ENCODE peak calls at places on chromosomes 4 and X, in ten cellular contexts. G is NCI-H748 treated with DMSO at 0.1 percent for 48 hours; K is RCC 7860; L is CD8-positive, alpha-beta T cell; M is H54; S is Calu3; X is pancreas; Q is fibroblast of pulmonary artery; Y is HT1080; B is immature natural killer cell. E is an unnamed sample.

GRCh38 chrX:110045421-110045820 is 42.5 kb downstream of the TMEM164 start:
- DNase-seq in S (no peak), B (no peak), X (no peak), L (no peak), Q (no peak), M (no peak), Y (no peak), G (no peak), K (no peak), E (no peak)

GRCh38 chrX:51737062-51737461 is 6.2 kb upstream of the GSPT2 start:
- DNase-seq in S (no peak), X (no peak), B (no peak), K (no peak), Y (no peak), G (no peak), M (no peak), Q (no peak), L (no peak), E (no peak)

GRCh38 chr4:82848706-82849105 is 42.2 kb downstream of the SEC31A start:
- DNase-seq in G (no peak), Q (no peak), L (no peak), M (no peak), S (no peak), X (no peak), K (no peak), Y (no peak), B (no peak), E (no peak)

GRCh38 chr4:149961876-149962597 is 116.2 kb upstream of the DCLK2 start:
- DNase-seq in X (no peak), K (no peak), Q (peak), B (no peak), L (no peak), M (no peak), S (peak), G (no peak), Y (peak), E (no peak)

GRCh38 chr4:13327991-13328390 is 156.1 kb downstream of the RAB28 start:
- DNase-seq in G (no peak), Y (no peak), X (no peak), L (no peak), S (no peak), K (no peak), M (no peak), Q (no peak), B (no peak), E (no peak)

GRCh38 chrX:13167444-13168207 is 123.2 kb upstream of the FAM9C start:
- DNase-seq in B (no peak), Q (peak), S (no peak), L (no peak), G (no peak), M (no peak), Y (no peak), X (no peak), K (no peak), E (peak)

GRCh38 chr4:102759835-102760644 is 728 bp downstream of the MANBA start:
- DNase-seq in L (no peak), K (peak), B (peak), Y (peak), X (no peak), G (peak), Q (peak), S (peak), M (peak), E (peak)

GRCh38 chrX:48083706-48084105 is 12.3 kb upstream of the ZNF630 start:
- DNase-seq in X (no peak), M (no peak), L (no peak), Y (no peak), Q (no peak), K (no peak), G (no peak), B (no peak), S (no peak), E (no peak)

GRCh38 chr4:186885289-186885688 is 161.6 kb upstream of the FAT1 start:
- DNase-seq in S (no peak), Y (no peak), L (no peak), K (no peak), B (no peak), G (no peak), X (no peak), M (no peak), Q (no peak), E (no peak)

GRCh38 chr4:163611784-163612445 is 117.4 kb downstream of the TMA16 start:
- DNase-seq in Q (no peak), K (no peak), B (no peak), X (no peak), S (no peak), L (no peak), M (no peak), G (no peak), Y (no peak), E (no peak)

GRCh38 chrX:141214216-141214615 is 28.1 kb downstream of the SPANXC start:
- DNase-seq in Q (no peak), B (no peak), K (no peak), M (no peak), Y (no peak), L (no peak), S (no peak), G (no peak), X (no peak), E (no peak)

GRCh38 chr4:152021788-152022438 is 261.1 kb upstream of the GATB start:
- DNase-seq in B (no peak), L (no peak), M (no peak), Q (no peak), Y (no peak), S (no peak), G (no peak), K (no peak), X (no peak), E (no peak)